ENCODE peak calls at places on chromosomes 13 and 19, in four cellular contexts. One of them, this sample, is unnamed.

GRCh38 chr13:112103971-112104872 is 37.3 kb downstream of the SOX1 start:
- DNase-seq in astrocyte of the spinal cord: no peak
- DNase-seq in Calu3: no peak
- DNase-seq in activated CD4-positive, CD25-positive, alpha-beta regulatory T cell treated with anti-CD3 and anti-CD28 coated beads, Interleukin-2, amount 50 U/mL, for 16 hours: no peak
- DNase-seq in this sample: no peak

GRCh38 chr13:28093871-28094270 is 6.5 kb downstream of the FLT3 start:
- DNase-seq in Calu3: no peak
- DNase-seq in activated CD4-positive, CD25-positive, alpha-beta regulatory T cell treated with anti-CD3 and anti-CD28 coated beads, Interleukin-2, amount 50 U/mL, for 16 hours: no peak
- DNase-seq in astrocyte of the spinal cord: no peak
- DNase-seq in this sample: no peak

GRCh38 chr19:13865243-13865577 is 11.7 kb upstream of the NANOS3 start:
- DNase-seq in Calu3: no peak
- DNase-seq in activated CD4-positive, CD25-positive, alpha-beta regulatory T cell treated with anti-CD3 and anti-CD28 coated beads, Interleukin-2, amount 50 U/mL, for 16 hours: no peak
- DNase-seq in astrocyte of the spinal cord: no peak
- DNase-seq in this sample: no peak

GRCh38 chr19:32615569-32615968 is 34.6 kb downstream of the PDCD5 start:
- DNase-seq in Calu3: no peak
- DNase-seq in astrocyte of the spinal cord: no peak
- DNase-seq in activated CD4-positive, CD25-positive, alpha-beta regulatory T cell treated with anti-CD3 and anti-CD28 coated beads, Interleukin-2, amount 50 U/mL, for 16 hours: no peak
- DNase-seq in this sample: no peak

GRCh38 chr19:44643605-44644390 is at the start of gene PVR:
- DNase-seq in astrocyte of the spinal cord: peak; percentile 76
- DNase-seq in activated CD4-positive, CD25-positive, alpha-beta regulatory T cell treated with anti-CD3 and anti-CD28 coated beads, Interleukin-2, amount 50 U/mL, for 16 hours: no peak
- DNase-seq in Calu3: peak; percentile 92
- DNase-seq in this sample: no peak

GRCh38 chr13:52776726-52777125 is 37.1 kb upstream of the CNMD start:
- DNase-seq in astrocyte of the spinal cord: no peak
- DNase-seq in Calu3: no peak
- DNase-seq in activated CD4-positive, CD25-positive, alpha-beta regulatory T cell treated with anti-CD3 and anti-CD28 coated beads, Interleukin-2, amount 50 U/mL, for 16 hours: no peak
- DNase-seq in this sample: no peak

GRCh38 chr19:30696514-30696913 is 324.3 kb downstream of the ZNF536 start:
- DNase-seq in Calu3: no peak
- DNase-seq in activated CD4-positive, CD25-positive, alpha-beta regulatory T cell treated with anti-CD3 and anti-CD28 coated beads, Interleukin-2, amount 50 U/mL, for 16 hours: no peak
- DNase-seq in astrocyte of the spinal cord: no peak
- DNase-seq in this sample: no peak

GRCh38 chr19:17079710-17080440 is 4.3 kb downstream of the MYO9B start:
- DNase-seq in activated CD4-positive, CD25-positive, alpha-beta regulatory T cell treated with anti-CD3 and anti-CD28 coated beads, Interleukin-2, amount 50 U/mL, for 16 hours: peak; percentile 61
- DNase-seq in astrocyte of the spinal cord: peak; percentile 99
- DNase-seq in Calu3: peak; percentile 51
- DNase-seq in this sample: peak; percentile 43

GRCh38 chr19:29966594-29967249 is 24.7 kb downstream of the URI1 start:
- DNase-seq in activated CD4-positive, CD25-positive, alpha-beta regulatory T cell treated with anti-CD3 and anti-CD28 coated beads, Interleukin-2, amount 50 U/mL, for 16 hours: no peak
- DNase-seq in Calu3: no peak
- DNase-seq in astrocyte of the spinal cord: peak; percentile 47
- DNase-seq in this sample: no peak

GRCh38 chr19:11151181-11151580 is 4.4 kb downstream of the SPC24 start:
- DNase-seq in Calu3: no peak
- DNase-seq in astrocyte of the spinal cord: peak; percentile 84
- DNase-seq in activated CD4-positive, CD25-positive, alpha-beta regulatory T cell treated with anti-CD3 and anti-CD28 coated beads, Interleukin-2, amount 50 U/mL, for 16 hours: no peak
- DNase-seq in this sample: no peak

GRCh38 chr19:45972081-45972943 is 1.4 kb downstream of the NOVA2 start:
- DNase-seq in astrocyte of the spinal cord: no peak
- DNase-seq in Calu3: no peak
- DNase-seq in activated CD4-positive, CD25-positive, alpha-beta regulatory T cell treated with anti-CD3 and anti-CD28 coated beads, Interleukin-2, amount 50 U/mL, for 16 hours: no peak
- DNase-seq in this sample: no peak

GRCh38 chr13:113366031-113366588 is 2.2 kb upstream of the GRTP1 start:
- DNase-seq in activated CD4-positive, CD25-positive, alpha-beta regulatory T cell treated with anti-CD3 and anti-CD28 coated beads, Interleukin-2, amount 50 U/mL, for 16 hours: no peak
- DNase-seq in Calu3: no peak
- DNase-seq in astrocyte of the spinal cord: no peak
- DNase-seq in this sample: no peak

GRCh38 chr13:60957816-60958215 is 457.8 kb downstream of the PCDH20 start:
- DNase-seq in Calu3: no peak
- DNase-seq in astrocyte of the spinal cord: no peak
- DNase-seq in activated CD4-positive, CD25-positive, alpha-beta regulatory T cell treated with anti-CD3 and anti-CD28 coated beads, Interleukin-2, amount 50 U/mL, for 16 hours: no peak
- DNase-seq in this sample: no peak

GRCh38 chr19:52170863-52171320 is 529 bp downstream of the ZNF836 start:
- DNase-seq in activated CD4-positive, CD25-positive, alpha-beta regulatory T cell treated with anti-CD3 and anti-CD28 coated beads, Interleukin-2, amount 50 U/mL, for 16 hours: no peak
- DNase-seq in Calu3: peak; percentile 21
- DNase-seq in astrocyte of the spinal cord: no peak
- DNase-seq in this sample: no peak

GRCh38 chr19:6611441-6611852 is 20.5 kb upstream of the CD70 start:
- DNase-seq in Calu3: no peak
- DNase-seq in activated CD4-positive, CD25-positive, alpha-beta regulatory T cell treated with anti-CD3 and anti-CD28 coated beads, Interleukin-2, amount 50 U/mL, for 16 hours: no peak
- DNase-seq in astrocyte of the spinal cord: no peak
- DNase-seq in this sample: no peak

GRCh38 chr19:52690395-52691214 is 44.2 kb downstream of the ZNF611 start:
- DNase-seq in Calu3: no peak
- DNase-seq in astrocyte of the spinal cord: peak; percentile 96
- DNase-seq in activated CD4-positive, CD25-positive, alpha-beta regulatory T cell treated with anti-CD3 and anti-CD28 coated beads, Interleukin-2, amount 50 U/mL, for 16 hours: peak; percentile 84
- DNase-seq in this sample: peak; percentile 85

GRCh38 chr19:45255611-45256157 is 4.6 kb downstream of the MARK4 start:
- DNase-seq in Calu3: no peak
- DNase-seq in activated CD4-positive, CD25-positive, alpha-beta regulatory T cell treated with anti-CD3 and anti-CD28 coated beads, Interleukin-2, amount 50 U/mL, for 16 hours: no peak
- DNase-seq in astrocyte of the spinal cord: no peak
- DNase-seq in this sample: no peak

GRCh38 chr13:91904597-91904996 is 506.2 kb downstream of the GPC5 start:
- DNase-seq in astrocyte of the spinal cord: peak; percentile 7
- DNase-seq in Calu3: no peak
- DNase-seq in activated CD4-positive, CD25-positive, alpha-beta regulatory T cell treated with anti-CD3 and anti-CD28 coated beads, Interleukin-2, amount 50 U/mL, for 16 hours: no peak
- DNase-seq in this sample: no peak

GRCh38 chr13:113601166-113602070 is 16.9 kb downstream of the TFDP1 start:
- DNase-seq in astrocyte of the spinal cord: no peak
- DNase-seq in Calu3: no peak
- DNase-seq in activated CD4-positive, CD25-positive, alpha-beta regulatory T cell treated with anti-CD3 and anti-CD28 coated beads, Interleukin-2, amount 50 U/mL, for 16 hours: no peak
- DNase-seq in this sample: no peak

GRCh38 chr13:64648293-64648692 is 2581.8 kb downstream of the PCDH9 start:
- DNase-seq in activated CD4-positive, CD25-positive, alpha-beta regulatory T cell treated with anti-CD3 and anti-CD28 coated beads, Interleukin-2, amount 50 U/mL, for 16 hours: no peak
- DNase-seq in astrocyte of the spinal cord: no peak
- DNase-seq in Calu3: no peak
- DNase-seq in this sample: no peak

GRCh38 chr13:107767119-107767518 is 448.2 kb downstream of the LIG4 start:
- DNase-seq in astrocyte of the spinal cord: no peak
- DNase-seq in Calu3: no peak
- DNase-seq in activated CD4-positive, CD25-positive, alpha-beta regulatory T cell treated with anti-CD3 and anti-CD28 coated beads, Interleukin-2, amount 50 U/mL, for 16 hours: no peak
- DNase-seq in this sample: no peak

GRCh38 chr19:1411255-1412191 is 4.1 kb downstream of the DAZAP1 start:
- DNase-seq in Calu3: no peak
- DNase-seq in astrocyte of the spinal cord: peak; percentile 45
- DNase-seq in activated CD4-positive, CD25-positive, alpha-beta regulatory T cell treated with anti-CD3 and anti-CD28 coated beads, Interleukin-2, amount 50 U/mL, for 16 hours: no peak
- DNase-seq in this sample: no peak

GRCh38 chr13:29582171-29582570 is 13.3 kb downstream of the SLC7A1 start:
- DNase-seq in activated CD4-positive, CD25-positive, alpha-beta regulatory T cell treated with anti-CD3 and anti-CD28 coated beads, Interleukin-2, amount 50 U/mL, for 16 hours: no peak
- DNase-seq in astrocyte of the spinal cord: no peak
- DNase-seq in Calu3: no peak
- DNase-seq in this sample: no peak

GRCh38 chr19:47310819-47311218 is 1.2 kb downstream of the C5AR1 start:
- DNase-seq in astrocyte of the spinal cord: no peak
- DNase-seq in activated CD4-positive, CD25-positive, alpha-beta regulatory T cell treated with anti-CD3 and anti-CD28 coated beads, Interleukin-2, amount 50 U/mL, for 16 hours: no peak
- DNase-seq in Calu3: no peak
- DNase-seq in this sample: no peak

GRCh38 chr13:94249512-94249911 is 230.0 kb downstream of the DCT start:
- DNase-seq in astrocyte of the spinal cord: peak; percentile 95
- DNase-seq in Calu3: no peak
- DNase-seq in activated CD4-positive, CD25-positive, alpha-beta regulatory T cell treated with anti-CD3 and anti-CD28 coated beads, Interleukin-2, amount 50 U/mL, for 16 hours: no peak
- DNase-seq in this sample: no peak

This sample was measured in stimulated activated CD8-positive, alpha-beta memory T cell treated with anti-CD3 and anti-CD28 coated beads, Interleukin-4, amount 100 ng/mL, for 1 hour.